ENCODE peak calls at places on chromosomes 16 and 17, in five cellular contexts. M is HCT116, L is hepatocyte, S is neural progenitor cell, Z is MM.1S. U is an unnamed sample.

GRCh38 chr17:81230043-81230820 is 7.5 kb upstream of the CEP131 start:
- DNase-seq in S (no peak), M (no peak), Z (no peak), L (no peak), U (no peak)

GRCh38 chr17:64327201-64327930 is 63.3 kb downstream of the PECAM1 start:
- DNase-seq in L (no peak), M (no peak), Z (no peak), S (no peak), U (peak; percentile 15)

GRCh38 chr17:73838815-73839214 is 194.6 kb upstream of the SDK2 start:
- DNase-seq in Z (no peak), S (no peak), M (no peak), L (no peak), U (no peak)

GRCh38 chr16:67241008-67241900 is 6.0 kb downstream of the FHOD1 start:
- DNase-seq in S (no peak), Z (no peak), L (peak; percentile 68), M (no peak), U (peak; percentile 92)

GRCh38 chr16:56861092-56861610 is 3.9 kb upstream of the SLC12A3 start:
- DNase-seq in S (peak; percentile 68), Z (peak; percentile 18), M (no peak), L (peak; percentile 38), U (no peak)

GRCh38 chr16:27785307-27785678 is 235.3 kb downstream of the KATNIP start:
- DNase-seq in L (no peak), M (no peak), S (no peak), Z (no peak), U (no peak)

GRCh38 chr16:86012221-86012620 is 113.3 kb downstream of the IRF8 start:
- DNase-seq in L (no peak), Z (no peak), S (no peak), M (no peak), U (no peak)

GRCh38 chr16:16015849-16016248 is 66.4 kb downstream of the ABCC1 start:
- DNase-seq in M (no peak), L (no peak), Z (no peak), S (no peak), U (no peak)

GRCh38 chr16:86971251-86971650 is 345.9 kb downstream of the C16orf95 start:
- DNase-seq in Z (no peak), M (no peak), S (no peak), L (no peak), U (no peak)

GRCh38 chr16:55734665-55735064 is 78.9 kb downstream of the SLC6A2 start:
- DNase-seq in S (no peak), Z (no peak), L (no peak), M (no peak), U (no peak)

GRCh38 chr16:67115649-67116048 is 5.9 kb downstream of the PHAF1 start:
- DNase-seq in M (peak; percentile 85), L (no peak), S (no peak), Z (no peak), U (peak; percentile 99)

GRCh38 chr17:39632153-39632941 is 4.6 kb upstream of the STARD3 start:
- DNase-seq in Z (no peak), M (peak; percentile 80), S (no peak), L (no peak), U (no peak)

GRCh38 chr16:621526-622105 is 9.2 kb upstream of the WFIKKN1 start:
- DNase-seq in S (no peak), L (peak; percentile 5), M (no peak), Z (no peak), U (no peak)

GRCh38 chr17:61837175-61838051 is 25.9 kb downstream of the BRIP1 start:
- DNase-seq in L (peak; percentile 84), M (peak; percentile 74), Z (peak; percentile 61), S (peak; percentile 74), U (peak; percentile 86)

GRCh38 chr16:26263406-26263805 is 571.6 kb downstream of the HS3ST4 start:
- DNase-seq in M (no peak), Z (no peak), S (no peak), L (no peak), U (no peak)

GRCh38 chr17:79830303-79830702 is 8.9 kb downstream of the CBX4 start:
- DNase-seq in L (no peak), Z (no peak), M (no peak), S (no peak), U (no peak)

GRCh38 chr17:4594406-4595349 is 10.3 kb downstream of the SMTNL2 start:
- DNase-seq in L (no peak), S (peak; percentile 85), Z (peak; percentile 50), M (no peak), U (no peak)

GRCh38 chr17:34236341-34236892 is 18.7 kb upstream of the CCL2 start:
- DNase-seq in S (no peak), L (no peak), M (no peak), Z (no peak), U (no peak)

GRCh38 chr16:67917140-67917851 is 14.4 kb downstream of the CTRL start:
- DNase-seq in Z (no peak), M (no peak), S (no peak), L (no peak), U (peak; percentile 52)

GRCh38 chr16:27355610-27356009 is 41.8 kb downstream of the IL4R start:
- DNase-seq in L (no peak), S (peak; percentile 47), M (peak; percentile 19), Z (no peak), U (peak; percentile 61)

GRCh38 chr16:83742076-83742475 is 65.7 kb upstream of the HSBP1 start:
- DNase-seq in Z (no peak), S (no peak), L (no peak), M (no peak), U (no peak)

DNA sequence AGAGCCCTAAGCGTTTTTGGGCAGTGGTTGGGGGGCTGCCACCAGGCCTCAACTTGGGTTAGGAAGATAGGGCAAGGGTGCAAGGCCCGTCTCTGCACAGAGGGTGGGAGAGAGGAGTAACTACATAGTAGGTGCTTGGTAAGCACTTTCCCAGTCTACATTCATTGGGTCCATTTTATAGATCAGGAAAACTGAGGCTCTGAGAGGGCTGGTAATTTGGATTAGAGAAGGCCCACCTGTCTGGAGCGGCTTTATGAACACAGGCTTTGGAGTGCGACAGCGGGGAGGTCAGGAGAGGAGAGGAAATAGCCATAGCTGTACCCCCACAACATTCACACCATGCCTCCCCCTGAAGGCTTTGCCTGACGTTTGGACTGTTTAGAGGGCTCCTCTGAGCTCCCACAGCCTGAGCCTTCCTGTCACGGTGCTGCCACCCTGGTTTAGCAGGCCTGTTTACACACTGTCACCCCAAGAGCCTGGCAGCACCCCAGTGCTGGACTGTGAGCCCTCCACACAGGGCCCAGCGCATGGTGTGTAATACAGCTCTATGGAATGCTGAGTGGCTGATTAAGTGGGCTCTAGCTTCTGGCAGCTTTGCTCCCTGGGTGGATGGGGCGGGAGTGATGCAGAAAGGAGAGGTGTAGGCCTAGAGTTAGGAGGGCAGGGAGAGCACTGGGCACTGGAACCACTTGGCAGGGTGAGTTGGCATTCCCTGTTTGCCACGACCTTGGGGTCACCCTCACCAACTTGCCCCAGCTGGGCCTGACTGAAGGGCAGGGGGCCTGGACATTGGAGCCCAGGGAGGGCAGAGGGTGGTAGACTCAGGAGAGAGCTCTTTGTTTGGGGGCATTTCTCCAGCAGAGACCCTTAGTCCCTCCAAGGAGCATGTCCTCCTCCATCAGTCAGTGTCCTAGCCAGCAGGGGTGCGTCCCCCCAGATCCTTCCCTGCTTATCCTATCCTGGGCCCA is 73.7 kb downstream of the RAI1 start:
- DNase-seq in L (no peak), Z (no peak), S (no peak), M (no peak), U (no peak)
- TF ChIP-seq EZH2phosphoT487 in L (no peak), Z (no peak), S (no peak), M (no peak), U (no peak)

DNA sequence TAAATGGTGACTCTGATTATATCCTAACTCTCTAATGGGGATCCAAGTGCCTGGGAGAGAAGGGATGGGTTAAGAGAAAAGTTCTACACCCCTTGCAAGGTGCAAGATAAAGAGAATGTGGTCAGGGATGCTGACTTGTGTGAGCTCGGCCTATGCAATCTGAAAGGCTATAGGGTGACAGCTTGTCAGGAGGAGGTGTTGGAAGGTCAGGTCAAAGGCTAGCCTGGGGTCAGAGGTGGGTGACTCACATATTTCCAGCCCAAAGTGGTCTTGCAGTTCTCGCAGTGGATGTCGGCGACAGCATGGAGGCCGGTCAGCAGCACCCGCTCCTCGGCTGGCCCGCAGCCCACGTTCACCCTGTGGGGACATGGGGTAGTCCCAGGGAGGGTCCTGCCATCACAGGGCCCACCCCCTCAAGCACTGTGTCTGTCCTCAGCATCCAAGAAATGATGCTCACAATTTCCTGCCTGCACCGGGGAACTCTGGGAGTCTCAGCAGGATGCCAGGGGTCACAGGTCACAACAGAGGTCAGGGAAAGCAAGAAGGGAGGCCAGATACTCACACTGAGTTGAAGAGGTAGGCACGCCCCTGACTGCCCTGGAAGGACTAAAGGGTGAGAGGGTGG is 1.4 kb downstream of the YPEL3 start:
- DNase-seq in L (no peak), M (no peak), S (peak; percentile 12), Z (no peak), U (no peak)
- H3K4me1 ChIP-seq in L (peaks cover 18% of the 10 kb centered on the region), M (peaks cover 14% of the 10 kb centered on the region), S (peaks cover 25% of the 10 kb centered on the region), Z (peaks cover 24% of the 10 kb centered on the region), U (peaks cover 14% of the 10 kb centered on the region)

DNA sequence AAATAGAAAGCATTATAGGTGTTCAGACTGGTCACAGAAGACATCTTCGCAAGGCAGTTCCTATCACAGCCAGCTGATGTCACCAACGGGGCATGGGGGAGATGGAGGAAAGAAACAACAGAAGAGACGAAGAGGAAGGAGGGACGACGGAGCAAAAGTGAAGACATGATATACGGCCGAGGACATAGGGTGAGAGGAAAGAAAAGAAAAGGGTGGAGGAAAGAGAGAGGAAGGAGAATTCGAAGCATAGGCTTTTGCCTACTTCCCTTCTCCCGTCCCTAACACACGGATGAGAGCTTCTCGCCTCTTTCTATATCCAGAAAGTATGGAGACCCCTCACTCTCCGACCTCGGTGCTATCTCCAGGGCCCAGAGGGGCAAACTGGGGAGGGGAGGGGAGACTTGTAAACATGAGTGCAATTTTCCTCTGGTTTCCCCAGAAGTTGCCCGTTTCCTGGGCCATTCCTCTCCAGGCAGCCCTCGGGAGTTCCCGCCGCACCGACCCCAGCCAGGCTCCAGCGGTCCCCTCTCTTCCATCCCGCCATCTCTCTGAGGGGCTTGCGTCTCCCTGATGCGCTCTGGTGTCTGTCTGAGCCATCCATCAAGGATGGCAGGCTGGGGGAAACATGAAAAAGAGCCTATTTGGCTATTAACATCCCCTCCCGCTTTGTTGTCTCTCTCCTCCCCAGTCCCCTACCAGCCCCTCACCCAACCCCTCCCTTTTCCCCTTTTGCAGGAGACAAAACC is 26.0 kb downstream of the COPZ2 start:
- DNase-seq in Z (peak; percentile 70), S (peak; percentile 64), L (peak; percentile 57), M (peak; percentile 35), U (peak; percentile 68)
- TF ChIP-seq EZH2 in Z (no peak), S (no peak), L (no peak), M (no peak), U (no peak)

DNA sequence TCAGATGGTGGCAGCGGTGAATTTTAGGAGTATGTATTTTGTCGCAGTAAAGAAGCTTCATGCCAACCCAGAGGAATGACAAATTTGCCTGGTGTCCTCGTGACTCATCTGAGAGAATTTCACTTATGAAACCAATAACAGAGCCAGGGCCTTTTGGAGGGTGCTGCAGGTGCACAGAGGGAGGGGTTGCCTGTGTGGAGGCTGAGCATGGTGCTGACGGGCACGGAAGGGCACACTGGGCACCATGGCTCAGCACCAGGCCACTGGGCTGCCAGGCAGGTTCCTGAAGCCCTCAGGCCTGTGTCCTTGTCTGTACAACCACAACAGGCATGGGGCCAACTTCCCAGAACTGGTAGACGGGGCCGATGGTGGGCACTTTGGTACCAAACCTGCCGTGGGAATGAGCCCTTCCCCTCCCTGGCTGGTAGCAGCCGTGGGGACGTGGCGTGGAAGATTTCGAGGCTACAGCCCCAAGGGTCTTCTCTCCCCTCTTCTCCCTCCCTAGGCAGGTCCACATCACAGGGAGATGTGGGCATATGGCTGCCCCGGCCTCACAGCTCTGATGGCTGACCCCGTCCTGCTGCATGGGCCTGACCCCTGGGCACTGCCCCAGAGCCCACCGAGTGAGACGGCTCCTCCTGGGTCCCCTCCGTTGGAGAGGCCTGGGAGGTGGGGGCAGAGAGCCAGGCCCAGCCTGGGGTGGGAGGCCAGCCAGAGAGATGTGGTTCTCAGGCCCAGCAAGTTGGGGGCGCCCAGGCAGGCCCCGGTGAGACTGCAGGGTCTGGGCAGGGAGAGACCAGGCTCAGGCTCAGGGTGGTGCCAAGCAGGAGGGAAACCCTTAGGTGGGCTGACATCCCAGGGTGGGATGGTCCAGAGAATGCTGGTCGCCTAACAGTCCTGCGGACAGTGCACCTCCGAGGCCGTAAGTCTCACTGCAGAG is 30.2 kb upstream of the ZNF469 start:
- DNase-seq in Z (no peak), L (no peak), M (no peak), S (no peak), U (peak; percentile 47)
- TF ChIP-seq EZH2phosphoT487 in Z (no peak), L (no peak), M (no peak), S (no peak), U (no peak)

U was measured in GM23248.